ENCODE peak calls at places on chromosomes 7 and 10, in four cellular contexts. P is K562, K is IMR-90, Q is endothelial cell of umbilical vein. T is an unnamed sample.

GRCh38 chr7:67371429-67372305 is 375.0 kb downstream of the TYW1 start:
- DNase-seq in Q (peak; percentile 69), P (peak; percentile 86), K (peak; percentile 66), T (no peak)

GRCh38 chr10:43125274-43125845 is 12.9 kb upstream of the CSGALNACT2 start:
- DNase-seq in K (no peak), Q (no peak), P (no peak), T (no peak)

GRCh38 chr10:132715791-132716680 is 69.9 kb downstream of the NKX6-2 start:
- DNase-seq in Q (no peak), P (no peak), K (no peak), T (no peak)

GRCh38 chr10:102172288-102172687 is 20.1 kb downstream of the NOLC1 start:
- DNase-seq in Q (no peak), P (no peak), K (no peak), T (no peak)

GRCh38 chr10:98268694-98269386 is 846 bp upstream of the LOXL4 start:
- DNase-seq in K (no peak), P (no peak), Q (no peak), T (no peak)

GRCh38 chr7:45984386-45985295 is 63.6 kb upstream of the IGFBP3 start:
- DNase-seq in K (no peak), P (no peak), Q (no peak), T (no peak)

GRCh38 chr10:86655173-86655540 is 810 bp downstream of the OPN4 start:
- DNase-seq in P (no peak), Q (no peak), K (no peak), T (no peak)

GRCh38 chr7:45682358-45682735 is 108.2 kb downstream of the ADCY1 start:
- DNase-seq in Q (no peak), P (no peak), K (no peak), T (no peak)

GRCh38 chr7:763762-764161 is 36.7 kb upstream of the PRKAR1B start:
- DNase-seq in K (no peak), Q (no peak), P (no peak), T (no peak)

GRCh38 chr10:92575961-92576360 is 2.1 kb upstream of the IDE start:
- DNase-seq in K (peak; percentile 53), P (no peak), Q (no peak), T (no peak)

GRCh38 chr7:144437370-144438191 is 34.1 kb upstream of the NOBOX start:
- DNase-seq in K (peak; percentile 17), P (peak; percentile 61), Q (peak; percentile 83), T (peak; percentile 38)

GRCh38 chr7:159067870-159068787 is 76.5 kb downstream of the VIPR2 start:
- DNase-seq in K (no peak), Q (no peak), P (peak; percentile 39), T (no peak)

GRCh38 chr7:148484486-148484885 is 106.1 kb upstream of the C7orf33 start:
- DNase-seq in K (no peak), Q (no peak), P (no peak), T (no peak)

GRCh38 chr7:148492157-148492860 is 98.3 kb upstream of the C7orf33 start:
- DNase-seq in K (no peak), Q (no peak), P (no peak), T (peak; percentile 9)

GRCh38 chr7:148485618-148486017 is 104.9 kb upstream of the C7orf33 start:
- DNase-seq in Q (no peak), P (no peak), K (no peak), T (no peak)

GRCh38 chr7:148486937-148487336 is 103.6 kb upstream of the C7orf33 start:
- DNase-seq in P (no peak), Q (no peak), K (no peak), T (no peak)

DNA sequence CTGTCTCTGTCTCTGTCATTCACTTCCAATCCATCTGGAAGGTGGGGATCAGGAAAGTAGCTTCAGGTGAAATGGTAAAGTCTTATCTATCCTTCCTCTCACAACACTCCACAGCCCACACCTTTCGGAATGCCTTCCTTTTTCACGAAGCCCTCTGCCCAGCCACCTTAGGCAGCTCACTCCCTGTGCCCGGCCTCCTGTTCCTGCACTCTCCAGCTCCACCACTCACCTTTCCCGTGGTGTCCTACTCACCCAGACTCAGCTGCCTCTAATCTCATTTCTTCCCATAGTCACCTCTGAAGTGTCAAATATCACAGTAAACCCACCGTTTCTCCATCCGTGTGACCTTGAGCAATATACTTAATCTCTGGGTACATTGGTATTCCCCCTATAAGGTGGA is 100.9 kb upstream of the C7orf33 start:
- DNase-seq in P (no peak), K (no peak), Q (no peak), T (no peak)
- H3K9me1 ChIP-seq in P (no peaks in the 10 kb centered on the region), K (no peaks in the 10 kb centered on the region), Q (no peaks in the 10 kb centered on the region), T (no peaks in the 10 kb centered on the region)

GRCh38 chr7:28660132-28660531 is 247.8 kb downstream of the CREB5 start:
- DNase-seq in P (no peak), K (no peak), Q (no peak), T (no peak)
- H3K9me1 ChIP-seq in P (no peaks in the 10 kb centered on the region), K (no peaks in the 10 kb centered on the region), Q (no peaks in the 10 kb centered on the region), T (no peaks in the 10 kb centered on the region)

GRCh38 chr10:49610735-49611165 is 640 bp downstream of the SLC18A3 start:
- DNase-seq in Q (no peak), K (no peak), P (no peak), T (no peak)
- H3K9me1 ChIP-seq in Q (no peaks in the 10 kb centered on the region), K (no peaks in the 10 kb centered on the region), P (no peaks in the 10 kb centered on the region), T (no peaks in the 10 kb centered on the region)

DNA sequence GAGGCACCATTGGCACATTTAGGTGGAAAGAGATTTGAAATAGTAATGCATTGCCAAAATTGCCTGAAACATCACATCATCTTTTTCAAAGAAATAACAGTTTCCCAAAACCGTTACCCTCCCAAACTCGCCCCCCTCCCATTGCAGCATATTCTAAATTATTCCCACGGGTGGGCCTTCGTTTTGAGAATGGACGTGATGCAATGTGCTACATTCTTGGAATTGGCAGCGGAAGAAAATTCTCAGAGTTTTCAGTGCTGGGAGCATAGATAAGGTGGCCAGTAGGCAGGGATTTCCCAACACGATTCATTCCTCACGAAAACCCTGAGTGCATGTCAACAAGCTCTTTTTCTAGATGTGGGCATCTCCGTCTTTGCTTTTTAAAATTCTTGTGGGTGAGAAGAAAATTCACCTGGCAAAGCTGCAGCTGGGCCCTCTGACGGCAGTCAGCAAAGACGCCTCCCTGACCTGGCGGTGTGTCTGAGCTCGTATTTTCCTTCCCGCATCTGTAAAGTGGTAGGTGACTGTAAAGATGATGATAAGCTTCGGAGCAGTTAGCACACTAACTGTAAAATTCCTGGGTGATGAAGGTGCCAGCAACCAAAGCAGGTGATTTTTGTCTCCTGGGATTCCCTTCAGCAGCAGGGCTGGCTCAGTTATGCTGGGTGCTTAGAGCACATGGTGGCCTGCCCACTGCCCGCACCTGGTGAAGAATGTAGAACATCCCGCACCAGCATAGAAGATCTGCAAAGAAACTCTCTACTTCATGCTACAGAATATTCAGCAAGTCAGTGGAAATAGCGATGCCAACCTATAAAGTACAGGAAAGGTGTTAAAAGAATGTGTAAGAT is 141.9 kb upstream of the KLF6 start:
- DNase-seq in P (peak; percentile 85), Q (no peak), K (peak; percentile 30), T (no peak)
- H3K9me1 ChIP-seq in P (no peaks in the 10 kb centered on the region), Q (no peaks in the 10 kb centered on the region), K (no peaks in the 10 kb centered on the region), T (no peaks in the 10 kb centered on the region)

DNA sequence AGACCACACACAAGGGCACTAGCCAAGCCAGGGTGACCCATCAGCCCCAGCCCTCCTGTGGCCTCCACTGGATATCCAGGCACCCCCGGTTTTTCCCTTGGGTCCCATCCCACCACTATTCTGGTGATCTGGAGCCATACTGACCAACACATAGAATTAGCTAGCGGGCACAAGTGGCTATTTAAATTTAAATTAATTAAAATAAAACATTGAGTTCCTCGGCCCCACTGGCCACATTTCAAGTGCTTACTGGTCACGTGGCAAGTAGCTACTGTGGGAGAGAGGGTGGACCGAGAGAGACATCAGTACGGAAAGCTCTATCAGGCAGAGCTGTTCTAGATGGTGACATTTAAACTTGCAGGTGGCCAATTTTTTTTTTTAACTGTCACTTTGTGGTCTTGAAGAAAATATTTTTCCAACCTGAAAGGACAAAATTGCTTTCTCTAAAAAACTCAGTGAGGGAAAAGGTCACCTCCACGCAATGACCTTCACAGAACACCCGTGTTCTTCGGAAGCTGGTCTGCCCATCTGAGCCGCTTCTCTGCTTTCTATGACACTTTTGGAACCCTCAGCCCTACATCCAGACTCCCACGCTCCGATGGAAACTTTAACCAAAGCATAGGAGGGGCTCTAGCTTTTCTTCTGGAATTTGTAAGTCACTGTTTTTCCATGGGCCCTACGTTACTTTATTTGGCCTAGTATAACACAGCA is 30.0 kb downstream of the HIPK2 start:
- DNase-seq in Q (no peak), P (no peak), K (no peak), T (no peak)
- H3K9me1 ChIP-seq in Q (no peaks in the 10 kb centered on the region), P (no peaks in the 10 kb centered on the region), K (peaks cover 74% of the 10 kb centered on the region), T (no peaks in the 10 kb centered on the region)

GRCh38 chr7:20122073-20122472 is 95.1 kb downstream of the MACC1 start:
- DNase-seq in Q (no peak), K (no peak), P (no peak), T (no peak)
- H3K9me1 ChIP-seq in Q (no peaks in the 10 kb centered on the region), K (no peaks in the 10 kb centered on the region), P (no peaks in the 10 kb centered on the region), T (no peaks in the 10 kb centered on the region)